ENCODE peak calls at places on chromosomes 2 and 18, in four cellular contexts. One of them, this sample, is unnamed.

GRCh38 chr2:17515652-17516051 is 2.6 kb downstream of the RAD51AP2 start:
- DNase-seq in NCI-H345: no peak
- DNase-seq in cardiac fibroblast: no peak
- DNase-seq in iris pigment epithelial cell: no peak
- DNase-seq in this sample: no peak

GRCh38 chr2:123493687-123494086 is 531.4 kb upstream of the CNTNAP5 start:
- DNase-seq in NCI-H345: no peak
- DNase-seq in cardiac fibroblast: no peak
- DNase-seq in iris pigment epithelial cell: no peak
- DNase-seq in this sample: no peak

GRCh38 chr2:202613479-202613878 is 21.3 kb upstream of the FAM117B start:
- DNase-seq in NCI-H345: no peak
- DNase-seq in cardiac fibroblast: no peak
- DNase-seq in iris pigment epithelial cell: no peak
- DNase-seq in this sample: no peak

GRCh38 chr2:175880-176800 is 87.7 kb downstream of the SH3YL1 start:
- DNase-seq in NCI-H345: no peak
- DNase-seq in cardiac fibroblast: no peak
- DNase-seq in iris pigment epithelial cell: peak; percentile 5
- DNase-seq in this sample: peak; percentile 4

GRCh38 chr2:181949047-181949446 is 36.6 kb upstream of the PPP1R1C start:
- DNase-seq in NCI-H345: no peak
- DNase-seq in cardiac fibroblast: peak; percentile 32
- DNase-seq in iris pigment epithelial cell: peak; percentile 36
- DNase-seq in this sample: peak; percentile 48

GRCh38 chr2:160271166-160272086 is 71.4 kb upstream of the ITGB6 start:
- DNase-seq in NCI-H345: no peak
- DNase-seq in cardiac fibroblast: peak; percentile 65
- DNase-seq in iris pigment epithelial cell: no peak
- DNase-seq in this sample: no peak

GRCh38 chr2:64679673-64680425 is 26.1 kb upstream of the SERTAD2 start:
- DNase-seq in NCI-H345: no peak
- DNase-seq in cardiac fibroblast: no peak
- DNase-seq in iris pigment epithelial cell: no peak
- DNase-seq in this sample: no peak

GRCh38 chr2:135662088-135662487 is 79.6 kb upstream of the UBXN4 start:
- DNase-seq in NCI-H345: no peak
- DNase-seq in cardiac fibroblast: peak; percentile 16
- DNase-seq in iris pigment epithelial cell: peak; percentile 88
- DNase-seq in this sample: no peak

GRCh38 chr2:128457716-128458115 is 139.0 kb upstream of the HS6ST1 start:
- DNase-seq in NCI-H345: no peak
- DNase-seq in cardiac fibroblast: no peak
- DNase-seq in iris pigment epithelial cell: no peak
- DNase-seq in this sample: no peak

GRCh38 chr2:156405586-156405985 is 30.6 kb upstream of the GPD2 start:
- DNase-seq in NCI-H345: no peak
- DNase-seq in cardiac fibroblast: peak; percentile 40
- DNase-seq in iris pigment epithelial cell: peak; percentile 47
- DNase-seq in this sample: peak; percentile 51

GRCh38 chr18:73861771-73862170 is 285.9 kb downstream of the FBXO15 start:
- DNase-seq in NCI-H345: no peak
- DNase-seq in cardiac fibroblast: no peak
- DNase-seq in iris pigment epithelial cell: no peak
- DNase-seq in this sample: no peak

GRCh38 chr2:169509230-169509917 is at the start of gene KLHL41:
- DNase-seq in NCI-H345: peak; percentile 67
- DNase-seq in cardiac fibroblast: peak; percentile 51
- DNase-seq in iris pigment epithelial cell: peak; percentile 63
- DNase-seq in this sample: peak; percentile 62

GRCh38 chr2:118696786-118697465 is 150.5 kb downstream of the EN1 start:
- DNase-seq in NCI-H345: no peak
- DNase-seq in cardiac fibroblast: no peak
- DNase-seq in iris pigment epithelial cell: peak; percentile 42
- DNase-seq in this sample: peak; percentile 14

GRCh38 chr2:237333748-237334147 is 80.2 kb downstream of the COL6A3 start:
- DNase-seq in NCI-H345: no peak
- DNase-seq in cardiac fibroblast: no peak
- DNase-seq in iris pigment epithelial cell: no peak
- DNase-seq in this sample: no peak

GRCh38 chr2:3553946-3554345 is 4.2 kb downstream of the RNASEH1 start:
- DNase-seq in NCI-H345: no peak
- DNase-seq in cardiac fibroblast: no peak
- DNase-seq in iris pigment epithelial cell: no peak
- DNase-seq in this sample: no peak

GRCh38 chr2:20568501-20569463 is 82.1 kb downstream of the HS1BP3 start:
- DNase-seq in NCI-H345: no peak
- DNase-seq in cardiac fibroblast: peak; percentile 83
- DNase-seq in iris pigment epithelial cell: peak; percentile 86
- DNase-seq in this sample: no peak

GRCh38 chr2:29892576-29892975 is 28.8 kb downstream of the ALK start:
- DNase-seq in NCI-H345: no peak
- DNase-seq in cardiac fibroblast: no peak
- DNase-seq in iris pigment epithelial cell: no peak
- DNase-seq in this sample: no peak

GRCh38 chr2:42446503-42447271 is 47.1 kb downstream of the KCNG3 start:
- DNase-seq in NCI-H345: no peak
- DNase-seq in cardiac fibroblast: no peak
- DNase-seq in iris pigment epithelial cell: no peak
- DNase-seq in this sample: peak; percentile 9